ENCODE peak calls at places on chromosome 11, in six cellular contexts. A is neuronal stem cell, G is mesendoderm, I is H9, T is H1, X is IMR-90. W is an unnamed sample.
A peak's percentile ranks its signal among the peaks of the same experiment; 100 is the strongest.

GRCh38 chr11:77619576-77620198 is 17.9 kb downstream of the CLNS1A start:
- DNase-seq in G (peak; percentile 71), T (no peak), A (peak; percentile 39), I (no peak), X (peak; percentile 54), W (peak; percentile 54)

GRCh38 chr11:34501500-34501899 is 12.1 kb downstream of the ELF5 start:
- DNase-seq in A (no peak), X (peak; percentile 89), T (no peak), G (no peak), I (no peak), W (peak; percentile 34)

GRCh38 chr11:15073361-15074205 is at the start of gene CALCB:
- DNase-seq in G (peak; percentile 54), X (peak; percentile 10), I (peak; percentile 81), T (peak; percentile 65), A (peak; percentile 27), W (no peak)

GRCh38 chr11:126945319-126945718 is 55.3 kb downstream of the KIRREL3 start:
- DNase-seq in I (peak; percentile 36), A (no peak), G (peak; percentile 33), X (no peak), T (no peak), W (no peak)

GRCh38 chr11:13221722-13222121 is 55.9 kb upstream of the BMAL1 start:
- DNase-seq in G (peak; percentile 76), X (no peak), T (no peak), A (no peak), I (no peak), W (peak; percentile 30)

GRCh38 chr11:67265633-67266423 is 445 bp upstream of the GRK2 start:
- DNase-seq in T (peak; percentile 92), I (peak; percentile 74), G (peak; percentile 60), A (peak; percentile 70), X (peak; percentile 33), W (peak; percentile 55)

GRCh38 chr11:80146231-80146630 is 705.4 kb upstream of the TENM4 start:
- DNase-seq in I (no peak), X (no peak), T (no peak), A (no peak), G (no peak), W (peak; percentile 16)

GRCh38 chr11:42526366-42526765 is 785.4 kb upstream of the API5 start:
- DNase-seq in X (no peak), G (peak; percentile 3), T (no peak), I (no peak), A (no peak), W (no peak)

GRCh38 chr11:118353084-118353710 is 6.2 kb upstream of the UBE4A start:
- DNase-seq in G (no peak), A (no peak), X (peak; percentile 5), T (no peak), I (no peak), W (peak; percentile 34)

GRCh38 chr11:27370374-27370773 is 7.4 kb upstream of the CCDC34 start:
- DNase-seq in I (no peak), T (no peak), G (peak; percentile 90), X (peak; percentile 76), A (no peak), W (peak; percentile 64)

GRCh38 chr11:70918242-70918641 is 334.1 kb downstream of the SHANK2 start:
- DNase-seq in T (no peak), I (no peak), G (no peak), X (no peak), A (no peak), W (no peak)

GRCh38 chr11:120786206-120786735 is 237.6 kb upstream of the TBCEL start:
- DNase-seq in I (no peak), X (no peak), G (no peak), T (peak; percentile 28), A (no peak), W (no peak)

GRCh38 chr11:13368041-13368446 is 90.5 kb downstream of the BMAL1 start:
- DNase-seq in X (peak; percentile 55), T (no peak), A (no peak), G (no peak), I (no peak), W (no peak)

GRCh38 chr11:31870609-31871309 is 59.6 kb upstream of the PAX6 start:
- DNase-seq in T (peak; percentile 84), G (peak; percentile 92), I (peak; percentile 92), X (peak; percentile 33), A (peak; percentile 85), W (peak; percentile 49)

GRCh38 chr11:84524422-84525051 is 1102.6 kb downstream of the DLG2 start:
- DNase-seq in X (peak; percentile 25), G (peak; percentile 21), A (no peak), I (no peak), T (no peak), W (peak; percentile 28)

GRCh38 chr11:110059706-110060430 is 33.3 kb upstream of the ZC3H12C start:
- DNase-seq in X (peak; percentile 58), G (no peak), I (no peak), A (no peak), T (no peak), W (no peak)

GRCh38 chr11:10076458-10077141 is 217.4 kb downstream of the SBF2 start:
- DNase-seq in A (no peak), G (peak; percentile 81), I (peak; percentile 77), T (peak; percentile 84), X (peak; percentile 63), W (no peak)

GRCh38 chr11:68191661-68192579 is 21.2 kb downstream of the KMT5B start:
- DNase-seq in X (peak; percentile 31), I (no peak), G (no peak), A (no peak), T (no peak), W (no peak)

GRCh38 chr11:70191495-70192140 is 11.5 kb upstream of the FADD start:
- DNase-seq in A (peak; percentile 70), I (peak; percentile 91), T (peak; percentile 97), G (peak; percentile 77), X (peak; percentile 49), W (peak; percentile 63)

GRCh38 chr11:120964857-120965256 is 59.0 kb upstream of the TBCEL start:
- DNase-seq in G (no peak), A (no peak), I (no peak), T (no peak), X (peak; percentile 72), W (peak; percentile 41)

GRCh38 chr11:10725114-10725906 is 25.7 kb upstream of the CTR9 start:
- DNase-seq in G (no peak), T (no peak), I (no peak), X (peak; percentile 86), A (no peak), W (peak; percentile 86)

GRCh38 chr11:40314327-40314726 is 1145.1 kb downstream of the LRRC4C start:
- DNase-seq in I (no peak), T (no peak), X (peak; percentile 43), A (no peak), G (no peak), W (peak; percentile 49)

GRCh38 chr11:121478226-121478894 is 25.6 kb upstream of the SORL1-AS1 start:
- DNase-seq in I (no peak), A (no peak), T (no peak), X (no peak), G (no peak), W (no peak)

GRCh38 chr11:65776196-65776595 is 4.6 kb downstream of the AP5B1 start:
- DNase-seq in T (no peak), A (no peak), G (no peak), I (no peak), X (peak; percentile 8), W (peak; percentile 81)
- H4K8ac ChIP-seq in T (no peak overlapping the region), A (no peak overlapping the region), G (no peak overlapping the region), I (no peak overlapping the region), X (no peak overlapping the region), W (peak overlapping the region; percentile 29)

DNA sequence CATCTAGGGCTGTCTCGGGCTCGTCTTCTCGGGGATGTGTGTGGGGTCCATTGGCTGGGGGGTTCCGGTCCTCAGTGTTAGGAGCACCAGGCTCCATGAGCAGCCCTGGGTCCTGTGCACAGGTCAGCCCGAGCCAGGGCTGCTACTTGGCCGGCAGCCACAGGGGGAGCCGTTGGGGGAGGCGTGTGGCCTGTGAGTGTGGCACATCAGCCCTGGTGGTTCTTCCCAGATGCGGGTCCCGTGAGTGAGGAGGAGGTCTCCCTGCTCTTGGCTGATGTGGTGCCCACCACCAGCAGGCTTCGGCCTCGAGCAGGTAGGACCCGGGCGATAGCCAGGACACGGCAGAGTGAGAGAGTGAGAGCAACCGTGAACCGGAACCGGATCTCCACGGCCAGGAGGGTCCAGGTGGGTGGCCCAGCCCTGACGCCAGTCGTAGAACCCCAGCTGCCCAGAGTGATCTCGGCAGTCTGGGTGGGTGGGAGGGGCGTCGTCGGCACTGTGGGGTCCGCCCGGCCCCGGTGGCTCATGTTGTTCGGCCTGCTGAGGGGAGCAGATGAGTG is 18.5 kb downstream of the IRF7 start:
- DNase-seq in A (no peak), X (no peak), T (peak; percentile 77), G (peak; percentile 41), I (peak; percentile 69), W (no peak)
- H4K8ac ChIP-seq in A (no peak overlapping the region), X (no peak overlapping the region), T (no peak overlapping the region), G (no peak overlapping the region), I (no peak overlapping the region), W (no peak overlapping the region)

DNA sequence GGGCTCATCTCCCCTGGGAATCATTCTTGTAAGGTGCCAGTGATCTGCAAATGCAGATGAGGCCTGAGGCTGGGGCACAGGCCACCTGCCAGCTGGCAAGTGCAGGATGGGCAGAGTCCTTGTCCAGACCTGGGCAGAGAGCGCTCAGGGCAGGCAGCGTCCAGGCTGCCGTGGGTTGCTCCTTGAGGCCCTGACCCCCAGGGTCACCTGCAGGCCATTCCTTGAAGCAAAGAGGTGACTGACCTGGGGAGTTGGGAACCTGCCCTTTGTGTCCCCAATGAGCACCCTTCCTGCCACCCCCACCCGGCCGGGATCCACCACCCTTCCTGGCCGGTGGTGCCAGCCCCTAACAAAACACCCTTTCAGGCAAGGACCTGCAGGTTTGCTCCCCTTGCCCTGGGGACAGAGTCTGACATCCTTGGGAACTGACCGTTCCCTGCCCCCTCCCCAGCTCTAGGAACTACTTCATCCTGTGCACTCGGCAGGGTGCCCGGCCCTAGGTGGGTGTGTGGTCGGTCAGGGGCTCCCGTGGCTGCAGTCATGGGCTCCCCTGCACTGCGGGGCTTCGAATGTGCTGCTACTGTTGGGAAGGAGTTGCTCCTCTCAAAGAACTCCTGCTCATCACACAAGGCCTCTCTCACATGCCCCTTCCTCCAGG is 28.3 kb downstream of the DUSP8 start:
- DNase-seq in I (no peak), X (no peak), A (no peak), T (no peak), G (no peak), W (no peak)
- H4K8ac ChIP-seq in I (no peak overlapping the region), X (no peak overlapping the region), A (no peak overlapping the region), T (no peak overlapping the region), G (no peak overlapping the region), W (no peak overlapping the region)

GRCh38 chr11:46363455-46363920 is 16.2 kb downstream of the DGKZ start:
- DNase-seq in T (no peak), A (no peak), X (peak; percentile 33), G (no peak), I (no peak), W (peak; percentile 62)

GRCh38 chr11:46364791-46365190 is 16.7 kb upstream of the MDK start:
- DNase-seq in G (no peak), I (no peak), A (no peak), T (no peak), X (no peak), W (no peak)

GRCh38 chr11:46363031-46363407 is 15.8 kb downstream of the DGKZ start:
- DNase-seq in X (peak; percentile 67), A (no peak), G (peak; percentile 84), I (no peak), T (no peak), W (peak; percentile 91)

GRCh38 chr11:46362146-46363030 is 15.1 kb downstream of the DGKZ start:
- DNase-seq in G (no peak), T (no peak), A (no peak), X (no peak), I (no peak), W (no peak)

DNA sequence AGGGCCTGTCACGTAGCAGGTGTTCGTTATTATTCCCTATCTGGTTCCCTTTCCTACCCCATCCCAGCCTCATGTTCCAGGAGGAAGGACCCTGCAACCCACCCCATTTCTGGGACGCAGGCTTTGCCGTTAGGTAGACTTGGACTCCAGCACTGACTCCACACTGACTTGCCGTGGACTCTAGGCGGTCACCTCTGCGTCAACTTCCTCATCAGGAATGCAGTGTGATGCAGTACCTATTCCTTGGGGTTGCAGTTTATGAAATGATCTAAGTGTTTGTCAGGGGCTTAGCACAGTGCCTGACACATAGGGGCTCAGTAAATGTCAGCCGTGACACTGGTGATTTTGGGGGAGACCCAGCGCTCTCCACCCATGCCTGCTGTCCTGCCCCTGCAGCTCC is 16.8 kb downstream of the DGKZ start:
- DNase-seq in I (no peak), A (no peak), G (no peak), T (no peak), X (no peak), W (no peak)
- H4K8ac ChIP-seq in I (no peak overlapping the region), A (no peak overlapping the region), G (no peak overlapping the region), T (no peak overlapping the region), X (no peak overlapping the region), W (peak overlapping the region; percentile 46)